ENCODE peak calls at places on chromosome 1, in five cellular contexts. One of them, this sample, is unnamed.

GRCh38 chr1:15311122-15311822 is 64.2 kb downstream of the FHAD1 start:
- DNase-seq in AG09309: no peak
- DNase-seq in H9: no peak
- DNase-seq in foreskin fibroblast: no peak
- DNase-seq in activated CD8-positive, alpha-beta T cell treated with anti-CD3 and anti-CD28 coated beads for 36 hours: no peak
- DNase-seq in this sample: no peak

GRCh38 chr1:209232197-209232596 is 351.3 kb upstream of the CAMK1G start:
- DNase-seq in foreskin fibroblast: no peak
- DNase-seq in H9: no peak
- DNase-seq in AG09309: no peak
- DNase-seq in activated CD8-positive, alpha-beta T cell treated with anti-CD3 and anti-CD28 coated beads for 36 hours: no peak
- DNase-seq in this sample: no peak

GRCh38 chr1:12654657-12655056 is 10.8 kb downstream of the AADACL4 start:
- DNase-seq in foreskin fibroblast: no peak
- DNase-seq in activated CD8-positive, alpha-beta T cell treated with anti-CD3 and anti-CD28 coated beads for 36 hours: no peak
- DNase-seq in AG09309: no peak
- DNase-seq in H9: no peak
- DNase-seq in this sample: no peak

GRCh38 chr1:167718926-167719691 is 2.7 kb upstream of the MPZL1 start:
- DNase-seq in H9: no peak
- DNase-seq in AG09309: no peak
- DNase-seq in activated CD8-positive, alpha-beta T cell treated with anti-CD3 and anti-CD28 coated beads for 36 hours: no peak
- DNase-seq in foreskin fibroblast: no peak
- DNase-seq in this sample: no peak

GRCh38 chr1:47508900-47509488 is 71.2 kb downstream of the FOXD2 start:
- DNase-seq in foreskin fibroblast: peak; percentile 59
- DNase-seq in AG09309: peak; percentile 2
- DNase-seq in activated CD8-positive, alpha-beta T cell treated with anti-CD3 and anti-CD28 coated beads for 36 hours: peak; percentile 3
- DNase-seq in H9: no peak
- DNase-seq in this sample: no peak

GRCh38 chr1:116987256-116987555 is 14.4 kb upstream of the CD101 start:
- DNase-seq in foreskin fibroblast: no peak
- DNase-seq in H9: no peak
- DNase-seq in AG09309: no peak
- DNase-seq in activated CD8-positive, alpha-beta T cell treated with anti-CD3 and anti-CD28 coated beads for 36 hours: peak; percentile 79
- DNase-seq in this sample: no peak

GRCh38 chr1:207817778-207818751 is 66.2 kb downstream of the CD46 start:
- DNase-seq in H9: no peak
- DNase-seq in foreskin fibroblast: no peak
- DNase-seq in activated CD8-positive, alpha-beta T cell treated with anti-CD3 and anti-CD28 coated beads for 36 hours: no peak
- DNase-seq in AG09309: no peak
- DNase-seq in this sample: no peak

GRCh38 chr1:217734973-217735372 is 103.8 kb downstream of the SPATA17 start:
- DNase-seq in foreskin fibroblast: peak; percentile 13
- DNase-seq in AG09309: peak; percentile 18
- DNase-seq in activated CD8-positive, alpha-beta T cell treated with anti-CD3 and anti-CD28 coated beads for 36 hours: no peak
- DNase-seq in H9: no peak
- DNase-seq in this sample: no peak

GRCh38 chr1:166172106-166172505 is 5.3 kb upstream of the FAM78B start:
- DNase-seq in activated CD8-positive, alpha-beta T cell treated with anti-CD3 and anti-CD28 coated beads for 36 hours: no peak
- DNase-seq in H9: no peak
- DNase-seq in foreskin fibroblast: peak; percentile 49
- DNase-seq in AG09309: no peak
- DNase-seq in this sample: no peak

GRCh38 chr1:153624965-153625611 is 2.2 kb downstream of the S100A13 start:
- DNase-seq in H9: no peak
- DNase-seq in activated CD8-positive, alpha-beta T cell treated with anti-CD3 and anti-CD28 coated beads for 36 hours: no peak
- DNase-seq in foreskin fibroblast: no peak
- DNase-seq in AG09309: no peak
- DNase-seq in this sample: no peak

GRCh38 chr1:28822779-28823178 is 10.8 kb downstream of the OPRD1 start:
- DNase-seq in H9: no peak
- DNase-seq in foreskin fibroblast: no peak
- DNase-seq in activated CD8-positive, alpha-beta T cell treated with anti-CD3 and anti-CD28 coated beads for 36 hours: no peak
- DNase-seq in AG09309: no peak
- DNase-seq in this sample: no peak

GRCh38 chr1:101388904-101389546 is 152.2 kb downstream of the S1PR1 start:
- DNase-seq in foreskin fibroblast: no peak
- DNase-seq in H9: no peak
- DNase-seq in activated CD8-positive, alpha-beta T cell treated with anti-CD3 and anti-CD28 coated beads for 36 hours: peak; percentile 59
- DNase-seq in AG09309: no peak
- DNase-seq in this sample: no peak